ENCODE peak calls at places on chromosomes 2 and 18, in ten cellular contexts. One of them, this sample, is unnamed.

GRCh38 chr2:171687287-171688128 is at the start of gene DYNC1I2:
- DNase-seq in MCF 10A: peak; percentile 96
- DNase-seq in glutamatergic neuron: peak; percentile 84
- DNase-seq in CD8-positive, alpha-beta T cell: peak; percentile 58
- DNase-seq in nephron progenitor cell: peak; percentile 75
- DNase-seq in PC-3: peak; percentile 91
- DNase-seq in CD4-positive, alpha-beta T cell: peak; percentile 62
- DNase-seq in fibroblast of mammary gland: peak; percentile 96
- DNase-seq in OCI-LY7: peak; percentile 87
- DNase-seq in GM13977: peak; percentile 74
- DNase-seq in this sample: peak; percentile 63

GRCh38 chr2:109558076-109558882 is 55.5 kb downstream of the SEPTIN10 start:
- DNase-seq in MCF 10A: peak; percentile 82
- DNase-seq in glutamatergic neuron: no peak
- DNase-seq in CD8-positive, alpha-beta T cell: no peak
- DNase-seq in nephron progenitor cell: no peak
- DNase-seq in PC-3: peak; percentile 97
- DNase-seq in CD4-positive, alpha-beta T cell: no peak
- DNase-seq in fibroblast of mammary gland: peak; percentile 85
- DNase-seq in OCI-LY7: no peak
- DNase-seq in GM13977: no peak
- DNase-seq in this sample: no peak

GRCh38 chr2:105712981-105713596 is 31.6 kb upstream of the NCK2 start:
- DNase-seq in MCF 10A: peak; percentile 75
- DNase-seq in glutamatergic neuron: no peak
- DNase-seq in CD8-positive, alpha-beta T cell: no peak
- DNase-seq in nephron progenitor cell: no peak
- DNase-seq in PC-3: peak; percentile 80
- DNase-seq in CD4-positive, alpha-beta T cell: no peak
- DNase-seq in fibroblast of mammary gland: peak; percentile 78
- DNase-seq in OCI-LY7: no peak
- DNase-seq in GM13977: no peak
- DNase-seq in this sample: no peak

GRCh38 chr18:76545433-76546281 is 50.6 kb upstream of the ZNF516 start:
- DNase-seq in MCF 10A: no peak
- DNase-seq in glutamatergic neuron: no peak
- DNase-seq in CD8-positive, alpha-beta T cell: no peak
- DNase-seq in nephron progenitor cell: no peak
- DNase-seq in PC-3: no peak
- DNase-seq in CD4-positive, alpha-beta T cell: no peak
- DNase-seq in fibroblast of mammary gland: peak; percentile 51
- DNase-seq in OCI-LY7: no peak
- DNase-seq in GM13977: no peak
- DNase-seq in this sample: no peak

GRCh38 chr18:58562999-58563667 is 65.8 kb downstream of the ALPK2 start:
- DNase-seq in MCF 10A: no peak
- DNase-seq in glutamatergic neuron: no peak
- DNase-seq in CD8-positive, alpha-beta T cell: no peak
- DNase-seq in nephron progenitor cell: no peak
- DNase-seq in PC-3: no peak
- DNase-seq in CD4-positive, alpha-beta T cell: no peak
- DNase-seq in fibroblast of mammary gland: no peak
- DNase-seq in OCI-LY7: no peak
- DNase-seq in GM13977: peak; percentile 66
- DNase-seq in this sample: no peak

GRCh38 chr2:143357956-143358355 is 228.7 kb downstream of the ARHGAP15 start:
- DNase-seq in MCF 10A: peak; percentile 37
- DNase-seq in glutamatergic neuron: peak; percentile 64
- DNase-seq in CD8-positive, alpha-beta T cell: no peak
- DNase-seq in nephron progenitor cell: no peak
- DNase-seq in PC-3: no peak
- DNase-seq in CD4-positive, alpha-beta T cell: no peak
- DNase-seq in fibroblast of mammary gland: no peak
- DNase-seq in OCI-LY7: no peak
- DNase-seq in GM13977: no peak
- DNase-seq in this sample: no peak

GRCh38 chr2:176098366-176099158 is 1.0 kb upstream of the HOXD12 start:
- DNase-seq in MCF 10A: no peak
- DNase-seq in glutamatergic neuron: no peak
- DNase-seq in CD8-positive, alpha-beta T cell: no peak
- DNase-seq in nephron progenitor cell: peak; percentile 70
- DNase-seq in PC-3: no peak
- DNase-seq in CD4-positive, alpha-beta T cell: no peak
- DNase-seq in fibroblast of mammary gland: no peak
- DNase-seq in OCI-LY7: no peak
- DNase-seq in GM13977: no peak
- DNase-seq in this sample: no peak

GRCh38 chr2:36748166-36748565 is 51.7 kb downstream of the VIT start:
- DNase-seq in MCF 10A: no peak
- DNase-seq in glutamatergic neuron: no peak
- DNase-seq in CD8-positive, alpha-beta T cell: no peak
- DNase-seq in nephron progenitor cell: no peak
- DNase-seq in PC-3: no peak
- DNase-seq in CD4-positive, alpha-beta T cell: no peak
- DNase-seq in fibroblast of mammary gland: peak; percentile 10
- DNase-seq in OCI-LY7: no peak
- DNase-seq in GM13977: no peak
- DNase-seq in this sample: no peak

GRCh38 chr2:68971591-68972231 is 2.7 kb upstream of the GKN1 start:
- DNase-seq in MCF 10A: peak; percentile 69
- DNase-seq in glutamatergic neuron: no peak
- DNase-seq in CD8-positive, alpha-beta T cell: no peak
- DNase-seq in nephron progenitor cell: no peak
- DNase-seq in PC-3: peak; percentile 99
- DNase-seq in CD4-positive, alpha-beta T cell: no peak
- DNase-seq in fibroblast of mammary gland: peak; percentile 86
- DNase-seq in OCI-LY7: no peak
- DNase-seq in GM13977: no peak
- DNase-seq in this sample: no peak

GRCh38 chr2:45242161-45242741 is 233.0 kb upstream of the SIX2 start:
- DNase-seq in MCF 10A: no peak
- DNase-seq in glutamatergic neuron: no peak
- DNase-seq in CD8-positive, alpha-beta T cell: no peak
- DNase-seq in nephron progenitor cell: no peak
- DNase-seq in PC-3: no peak
- DNase-seq in CD4-positive, alpha-beta T cell: no peak
- DNase-seq in fibroblast of mammary gland: peak; percentile 49
- DNase-seq in OCI-LY7: no peak
- DNase-seq in GM13977: no peak
- DNase-seq in this sample: no peak

GRCh38 chr2:172230783-172231446 is 128.2 kb upstream of the DLX2 start:
- DNase-seq in MCF 10A: peak; percentile 72
- DNase-seq in glutamatergic neuron: no peak
- DNase-seq in CD8-positive, alpha-beta T cell: no peak
- DNase-seq in nephron progenitor cell: peak; percentile 15
- DNase-seq in PC-3: no peak
- DNase-seq in CD4-positive, alpha-beta T cell: no peak
- DNase-seq in fibroblast of mammary gland: no peak
- DNase-seq in OCI-LY7: no peak
- DNase-seq in GM13977: no peak
- DNase-seq in this sample: no peak

GRCh38 chr18:44437603-44438002 is 243.1 kb upstream of the SETBP1 start:
- DNase-seq in MCF 10A: no peak
- DNase-seq in glutamatergic neuron: no peak
- DNase-seq in CD8-positive, alpha-beta T cell: no peak
- DNase-seq in nephron progenitor cell: no peak
- DNase-seq in PC-3: no peak
- DNase-seq in CD4-positive, alpha-beta T cell: no peak
- DNase-seq in fibroblast of mammary gland: no peak
- DNase-seq in OCI-LY7: no peak
- DNase-seq in GM13977: no peak
- DNase-seq in this sample: no peak

GRCh38 chr2:64213607-64214275 is 69.5 kb upstream of the PELI1 start:
- DNase-seq in MCF 10A: no peak
- DNase-seq in glutamatergic neuron: no peak
- DNase-seq in CD8-positive, alpha-beta T cell: no peak
- DNase-seq in nephron progenitor cell: no peak
- DNase-seq in PC-3: no peak
- DNase-seq in CD4-positive, alpha-beta T cell: no peak
- DNase-seq in fibroblast of mammary gland: no peak
- DNase-seq in OCI-LY7: peak; percentile 74
- DNase-seq in GM13977: peak; percentile 28
- DNase-seq in this sample: no peak

DNA sequence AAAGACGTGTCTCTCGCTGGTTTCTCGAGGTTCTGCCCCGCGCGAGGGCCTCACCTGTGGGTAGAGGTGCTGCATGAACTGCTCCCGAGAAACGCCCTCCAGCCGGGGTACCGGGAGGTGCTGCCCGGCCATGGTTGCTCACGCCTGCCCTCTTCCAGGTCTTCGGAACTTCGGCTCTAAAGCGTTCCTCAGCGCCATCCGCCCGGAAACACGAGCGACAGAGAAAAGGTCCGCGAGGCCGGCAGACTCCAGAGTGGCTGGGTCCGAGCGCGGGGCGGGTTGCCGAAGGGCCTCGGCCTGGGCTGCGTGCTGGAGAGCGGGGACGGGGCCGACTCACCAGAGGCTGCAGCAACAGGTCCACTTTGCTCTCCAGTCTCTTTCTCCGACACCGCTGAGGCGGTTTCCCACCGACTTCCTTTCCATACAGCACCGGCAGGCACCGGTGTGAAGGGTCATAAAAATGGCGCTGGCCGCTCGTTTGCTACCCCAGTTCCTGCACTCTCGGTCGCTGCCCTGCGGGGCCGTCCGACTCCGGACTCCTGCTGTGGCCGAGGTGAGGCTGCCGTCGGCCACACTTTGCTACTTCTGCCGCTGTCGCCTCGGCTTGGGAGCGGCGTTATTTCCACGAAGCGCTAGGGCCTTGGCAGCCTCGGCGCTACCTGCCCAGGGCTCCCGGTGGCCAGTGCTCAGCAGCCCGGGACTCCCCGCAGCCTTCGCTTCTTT is at the start of the genes MAIP1 and TYW5:
- DNase-seq in MCF 10A: peak; percentile 87
- DNase-seq in glutamatergic neuron: peak; percentile 89
- DNase-seq in CD8-positive, alpha-beta T cell: peak; percentile 69
- DNase-seq in nephron progenitor cell: peak; percentile 81
- DNase-seq in PC-3: peak; percentile 82
- DNase-seq in CD4-positive, alpha-beta T cell: peak; percentile 72
- DNase-seq in fibroblast of mammary gland: peak; percentile 80
- DNase-seq in OCI-LY7: peak; percentile 84
- DNase-seq in GM13977: peak; percentile 83
- DNase-seq in this sample: peak; percentile 70
- TF ChIP-seq CTCF in MCF 10A: no peak
- TF ChIP-seq CTCF in glutamatergic neuron: no peak
- TF ChIP-seq CTCF in CD8-positive, alpha-beta T cell: no peak
- TF ChIP-seq CTCF in nephron progenitor cell: no peak
- TF ChIP-seq CTCF in PC-3: peak; percentile 18
- TF ChIP-seq CTCF in CD4-positive, alpha-beta T cell: no peak
- TF ChIP-seq CTCF in fibroblast of mammary gland: no peak
- TF ChIP-seq CTCF in OCI-LY7: peak; percentile 36
- TF ChIP-seq CTCF in GM13977: peak; percentile 18
- TF ChIP-seq CTCF in this sample: peak; percentile 24

GRCh38 chr2:12500899-12501298 is 215.8 kb upstream of the TRIB2 start:
- DNase-seq in MCF 10A: no peak
- DNase-seq in glutamatergic neuron: no peak
- DNase-seq in CD8-positive, alpha-beta T cell: no peak
- DNase-seq in nephron progenitor cell: no peak
- DNase-seq in PC-3: no peak
- DNase-seq in CD4-positive, alpha-beta T cell: no peak
- DNase-seq in fibroblast of mammary gland: no peak
- DNase-seq in OCI-LY7: no peak
- DNase-seq in GM13977: no peak
- DNase-seq in this sample: no peak

GRCh38 chr2:12495247-12495868 is 221.4 kb upstream of the TRIB2 start:
- DNase-seq in MCF 10A: no peak
- DNase-seq in glutamatergic neuron: no peak
- DNase-seq in CD8-positive, alpha-beta T cell: no peak
- DNase-seq in nephron progenitor cell: no peak
- DNase-seq in PC-3: no peak
- DNase-seq in CD4-positive, alpha-beta T cell: no peak
- DNase-seq in fibroblast of mammary gland: no peak
- DNase-seq in OCI-LY7: no peak
- DNase-seq in GM13977: no peak
- DNase-seq in this sample: no peak

GRCh38 chr2:12501469-12502147 is 215.1 kb upstream of the TRIB2 start:
- DNase-seq in MCF 10A: no peak
- DNase-seq in glutamatergic neuron: no peak
- DNase-seq in CD8-positive, alpha-beta T cell: peak; percentile 65
- DNase-seq in nephron progenitor cell: no peak
- DNase-seq in PC-3: peak; percentile 27
- DNase-seq in CD4-positive, alpha-beta T cell: peak; percentile 66
- DNase-seq in fibroblast of mammary gland: peak; percentile 34
- DNase-seq in OCI-LY7: no peak
- DNase-seq in GM13977: peak; percentile 48
- DNase-seq in this sample: no peak

GRCh38 chr2:12498703-12499102 is 218.0 kb upstream of the TRIB2 start:
- DNase-seq in MCF 10A: peak; percentile 50
- DNase-seq in glutamatergic neuron: no peak
- DNase-seq in CD8-positive, alpha-beta T cell: no peak
- DNase-seq in nephron progenitor cell: no peak
- DNase-seq in PC-3: peak; percentile 66
- DNase-seq in CD4-positive, alpha-beta T cell: no peak
- DNase-seq in fibroblast of mammary gland: peak; percentile 87
- DNase-seq in OCI-LY7: no peak
- DNase-seq in GM13977: no peak
- DNase-seq in this sample: no peak

GRCh38 chr2:12498286-12498685 is 218.4 kb upstream of the TRIB2 start:
- DNase-seq in MCF 10A: no peak
- DNase-seq in glutamatergic neuron: no peak
- DNase-seq in CD8-positive, alpha-beta T cell: no peak
- DNase-seq in nephron progenitor cell: no peak
- DNase-seq in PC-3: no peak
- DNase-seq in CD4-positive, alpha-beta T cell: no peak
- DNase-seq in fibroblast of mammary gland: no peak
- DNase-seq in OCI-LY7: no peak
- DNase-seq in GM13977: no peak
- DNase-seq in this sample: no peak
- TF ChIP-seq CTCF in MCF 10A: no peak
- TF ChIP-seq CTCF in glutamatergic neuron: no peak
- TF ChIP-seq CTCF in CD8-positive, alpha-beta T cell: no peak
- TF ChIP-seq CTCF in nephron progenitor cell: no peak
- TF ChIP-seq CTCF in PC-3: peak; percentile 26
- TF ChIP-seq CTCF in CD4-positive, alpha-beta T cell: no peak
- TF ChIP-seq CTCF in fibroblast of mammary gland: no peak
- TF ChIP-seq CTCF in OCI-LY7: no peak
- TF ChIP-seq CTCF in GM13977: no peak
- TF ChIP-seq CTCF in this sample: no peak

GRCh38 chr2:67002618-67003371 is 394.3 kb upstream of the ETAA1 start:
- DNase-seq in MCF 10A: peak; percentile 8
- DNase-seq in glutamatergic neuron: no peak
- DNase-seq in CD8-positive, alpha-beta T cell: no peak
- DNase-seq in nephron progenitor cell: no peak
- DNase-seq in PC-3: no peak
- DNase-seq in CD4-positive, alpha-beta T cell: no peak
- DNase-seq in fibroblast of mammary gland: no peak
- DNase-seq in OCI-LY7: no peak
- DNase-seq in GM13977: no peak
- DNase-seq in this sample: no peak
- TF ChIP-seq CTCF in MCF 10A: no peak
- TF ChIP-seq CTCF in glutamatergic neuron: peak; percentile 46
- TF ChIP-seq CTCF in CD8-positive, alpha-beta T cell: no peak
- TF ChIP-seq CTCF in nephron progenitor cell: peak; percentile 16
- TF ChIP-seq CTCF in PC-3: no peak
- TF ChIP-seq CTCF in CD4-positive, alpha-beta T cell: no peak
- TF ChIP-seq CTCF in fibroblast of mammary gland: peak; percentile 26
- TF ChIP-seq CTCF in OCI-LY7: no peak
- TF ChIP-seq CTCF in GM13977: no peak
- TF ChIP-seq CTCF in this sample: peak; percentile 23

DNA sequence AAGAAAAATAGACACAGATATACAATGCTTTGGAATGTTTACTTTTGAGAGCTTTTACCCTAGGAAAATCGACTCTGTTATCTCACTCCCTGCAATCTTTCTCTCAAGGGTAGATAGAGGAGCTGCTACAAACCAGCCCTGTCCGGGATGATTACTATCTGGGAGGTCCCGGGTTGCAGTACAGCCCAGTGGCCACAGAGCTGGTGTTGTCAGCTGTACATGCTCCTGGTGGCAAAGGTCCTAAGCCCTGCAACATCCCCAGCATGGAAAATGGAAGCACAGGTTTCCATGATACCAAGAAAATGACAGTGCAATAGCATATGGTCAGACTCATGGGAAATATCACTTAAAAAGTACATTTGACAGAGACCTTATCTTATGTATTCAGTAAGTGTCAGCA is 570.5 kb upstream of the SOX11 start:
- DNase-seq in MCF 10A: no peak
- DNase-seq in glutamatergic neuron: peak; percentile 57
- DNase-seq in CD8-positive, alpha-beta T cell: no peak
- DNase-seq in nephron progenitor cell: peak; percentile 16
- DNase-seq in PC-3: peak; percentile 11
- DNase-seq in CD4-positive, alpha-beta T cell: no peak
- DNase-seq in fibroblast of mammary gland: no peak
- DNase-seq in OCI-LY7: no peak
- DNase-seq in GM13977: no peak
- DNase-seq in this sample: no peak
- TF ChIP-seq CTCF in MCF 10A: no peak
- TF ChIP-seq CTCF in glutamatergic neuron: peak; percentile 36
- TF ChIP-seq CTCF in CD8-positive, alpha-beta T cell: no peak
- TF ChIP-seq CTCF in nephron progenitor cell: peak; percentile 30
- TF ChIP-seq CTCF in PC-3: no peak
- TF ChIP-seq CTCF in CD4-positive, alpha-beta T cell: no peak
- TF ChIP-seq CTCF in fibroblast of mammary gland: no peak
- TF ChIP-seq CTCF in OCI-LY7: no peak
- TF ChIP-seq CTCF in GM13977: no peak
- TF ChIP-seq CTCF in this sample: peak; percentile 49